ENCODE peak calls at places on chromosomes 4 and X, in five cellular contexts. One of them, this sample, is unnamed. For H4K20me1, the result is how much of the 10 kb centered on the place peaks cover.

GRCh38 chr4:8353912-8354453 is 84.4 kb downstream of the HTRA3 start:
- DNase-seq in GM23248: peak
- DNase-seq in GM23338: no peak
- DNase-seq in MM.1S: no peak
- DNase-seq in astrocyte: peak
- DNase-seq in this sample: no peak

GRCh38 chr4:68074397-68074796 is 55.3 kb downstream of the TMPRSS11F start:
- DNase-seq in GM23248: peak
- DNase-seq in GM23338: no peak
- DNase-seq in MM.1S: no peak
- DNase-seq in astrocyte: peak
- DNase-seq in this sample: no peak

GRCh38 chr4:143337600-143338287 is 1.1 kb downstream of the GAB1 start:
- DNase-seq in GM23248: peak
- DNase-seq in GM23338: peak
- DNase-seq in MM.1S: peak
- DNase-seq in astrocyte: peak
- DNase-seq in this sample: no peak

GRCh38 chr4:25637581-25638220 is 17.9 kb upstream of the SLC34A2 start:
- DNase-seq in GM23248: no peak
- DNase-seq in GM23338: no peak
- DNase-seq in MM.1S: no peak
- DNase-seq in astrocyte: no peak
- DNase-seq in this sample: no peak

GRCh38 chr4:143559757-143560147 is 46.2 kb downstream of the SMARCA5 start:
- DNase-seq in GM23248: peak
- DNase-seq in GM23338: peak
- DNase-seq in MM.1S: peak
- DNase-seq in astrocyte: no peak
- DNase-seq in this sample: no peak

GRCh38 chr4:121182296-121182695 is 18.2 kb upstream of the TNIP3 start:
- DNase-seq in GM23248: peak
- DNase-seq in GM23338: no peak
- DNase-seq in MM.1S: peak
- DNase-seq in astrocyte: peak
- DNase-seq in this sample: no peak

GRCh38 chrX:92247076-92247475 is 467.9 kb downstream of the PCDH11X start:
- DNase-seq in GM23248: peak
- DNase-seq in GM23338: no peak
- DNase-seq in MM.1S: no peak
- DNase-seq in astrocyte: peak
- DNase-seq in this sample: no peak

GRCh38 chr4:75598390-75598789 is 31.9 kb downstream of the CDKL2 start:
- DNase-seq in GM23248: peak
- DNase-seq in GM23338: peak
- DNase-seq in MM.1S: peak
- DNase-seq in astrocyte: peak
- DNase-seq in this sample: no peak

GRCh38 chrX:129957241-129958099 is 25.0 kb upstream of the BCORL1 start:
- DNase-seq in GM23248: peak
- DNase-seq in GM23338: peak
- DNase-seq in MM.1S: peak
- DNase-seq in astrocyte: peak
- DNase-seq in this sample: no peak

GRCh38 chr4:24557036-24558022 is 27.0 kb downstream of the DHX15 start:
- DNase-seq in GM23248: peak
- DNase-seq in GM23338: no peak
- DNase-seq in MM.1S: no peak
- DNase-seq in astrocyte: peak
- DNase-seq in this sample: no peak

GRCh38 chrX:134604701-134605271 is 53.5 kb downstream of the PLAC1 start:
- DNase-seq in GM23248: peak
- DNase-seq in GM23338: no peak
- DNase-seq in MM.1S: no peak
- DNase-seq in astrocyte: no peak
- DNase-seq in this sample: no peak

GRCh38 chr4:1711055-1711905 is 839 bp downstream of the SLBP start:
- DNase-seq in GM23248: peak
- DNase-seq in GM23338: peak
- DNase-seq in MM.1S: peak
- DNase-seq in astrocyte: peak
- DNase-seq in this sample: no peak

GRCh38 chr4:1086011-1086410 is 27.4 kb downstream of the RNF212 start:
- DNase-seq in GM23248: no peak
- DNase-seq in GM23338: no peak
- DNase-seq in MM.1S: no peak
- DNase-seq in astrocyte: no peak
- DNase-seq in this sample: no peak

GRCh38 chrX:76605390-76605789 is 177.9 kb downstream of the MAGEE1 start:
- DNase-seq in GM23248: no peak
- DNase-seq in GM23338: no peak
- DNase-seq in MM.1S: no peak
- DNase-seq in astrocyte: no peak
- DNase-seq in this sample: no peak
- H2AFZ ChIP-seq in GM23248: no peak
- H2AFZ ChIP-seq in GM23338: no peak
- H2AFZ ChIP-seq in MM.1S: no peak
- H2AFZ ChIP-seq in astrocyte: no peak
- H2AFZ ChIP-seq in this sample: no peak

DNA sequence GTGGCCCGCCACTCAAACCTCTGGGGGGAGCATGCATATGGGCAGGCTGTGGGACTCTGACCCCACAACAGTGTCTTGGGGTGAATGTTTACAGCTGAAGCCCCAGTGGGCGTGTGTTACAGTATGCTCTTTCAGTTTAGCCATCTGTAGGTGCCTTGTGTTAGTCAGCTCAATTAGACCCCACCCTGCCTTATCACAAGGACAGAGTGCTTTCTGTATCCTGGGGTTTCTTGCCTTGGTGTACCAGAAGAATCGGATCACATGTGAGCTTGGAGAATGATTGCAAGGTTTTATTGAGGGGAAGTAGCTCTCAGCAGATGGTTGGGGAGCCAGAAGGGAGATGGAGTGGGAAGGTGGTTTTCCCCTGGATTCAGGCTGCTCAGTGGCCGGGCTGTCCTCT is 27.3 kb downstream of the SH3BGRL start:
- DNase-seq in GM23248: no peak
- DNase-seq in GM23338: no peak
- DNase-seq in MM.1S: no peak
- DNase-seq in astrocyte: no peak
- DNase-seq in this sample: no peak
- H4K20me1 ChIP-seq in GM23248: under half
- H4K20me1 ChIP-seq in GM23338: under half
- H4K20me1 ChIP-seq in MM.1S: under half
- H4K20me1 ChIP-seq in astrocyte: under half
- H4K20me1 ChIP-seq in this sample: under half

DNA sequence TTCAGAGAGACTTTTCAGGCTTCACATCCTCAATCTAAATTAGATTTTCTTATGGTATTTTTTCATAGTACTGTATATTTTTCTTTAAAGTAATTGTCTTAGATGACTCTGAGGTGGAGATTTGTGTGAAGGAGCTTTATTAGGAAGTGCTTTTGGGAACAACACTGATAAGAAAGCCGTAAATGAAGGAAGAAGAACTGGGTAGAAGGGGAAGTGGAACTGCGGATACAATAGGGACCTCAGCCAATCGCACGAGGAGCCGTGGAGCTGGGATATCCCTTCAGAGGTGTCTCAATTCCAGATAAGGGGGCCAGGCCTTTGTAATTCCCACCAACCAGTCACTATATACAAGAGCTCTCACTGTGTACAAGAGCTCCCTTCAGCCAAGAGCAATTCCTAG is 8.1 kb downstream of the C4orf17 start:
- DNase-seq in GM23248: no peak
- DNase-seq in GM23338: no peak
- DNase-seq in MM.1S: no peak
- DNase-seq in astrocyte: no peak
- DNase-seq in this sample: no peak
- H3K4me3 ChIP-seq in GM23248: no peak
- H3K4me3 ChIP-seq in GM23338: no peak
- H3K4me3 ChIP-seq in MM.1S: no peak
- H3K4me3 ChIP-seq in astrocyte: no peak
- H3K4me3 ChIP-seq in this sample: no peak

DNA sequence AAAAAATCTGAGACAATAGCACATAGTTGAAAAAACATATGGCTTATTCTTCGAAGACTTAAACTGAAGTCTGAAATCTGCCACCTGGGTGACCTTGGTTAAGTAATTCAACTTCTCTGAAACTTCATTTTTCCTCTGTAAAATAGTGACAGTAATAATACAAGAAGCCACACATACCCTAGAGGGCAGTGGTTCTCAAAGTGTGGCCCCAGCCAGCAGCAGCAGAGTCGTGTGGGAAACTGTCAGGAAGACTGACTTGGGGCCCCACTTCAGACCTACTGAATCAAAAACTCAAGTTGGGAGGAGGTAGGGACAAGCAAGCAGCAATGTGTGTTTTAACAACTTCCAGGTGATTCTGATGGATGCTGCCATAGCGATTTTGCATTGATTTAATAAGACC is 249.9 kb downstream of the HNRNPD start:
- DNase-seq in GM23248: no peak
- DNase-seq in GM23338: peak
- DNase-seq in MM.1S: no peak
- DNase-seq in astrocyte: no peak
- DNase-seq in this sample: no peak
- H2AFZ ChIP-seq in GM23248: no peak
- H2AFZ ChIP-seq in GM23338: no peak
- H2AFZ ChIP-seq in MM.1S: no peak
- H2AFZ ChIP-seq in astrocyte: no peak
- H2AFZ ChIP-seq in this sample: no peak

GRCh38 chr4:108114503-108114902 is 54.2 kb downstream of the LEF1 start:
- DNase-seq in GM23248: no peak
- DNase-seq in GM23338: peak
- DNase-seq in MM.1S: no peak
- DNase-seq in astrocyte: no peak
- DNase-seq in this sample: no peak
- H4K20me1 ChIP-seq in GM23248: under half
- H4K20me1 ChIP-seq in GM23338: under half
- H4K20me1 ChIP-seq in MM.1S: under half
- H4K20me1 ChIP-seq in astrocyte: under half
- H4K20me1 ChIP-seq in this sample: under half

GRCh38 chr4:124435276-124435675 is 277.3 kb downstream of the ANKRD50 start:
- DNase-seq in GM23248: no peak
- DNase-seq in GM23338: no peak
- DNase-seq in MM.1S: no peak
- DNase-seq in astrocyte: no peak
- DNase-seq in this sample: no peak
- H3K4me3 ChIP-seq in GM23248: no peak
- H3K4me3 ChIP-seq in GM23338: no peak
- H3K4me3 ChIP-seq in MM.1S: no peak
- H3K4me3 ChIP-seq in astrocyte: no peak
- H3K4me3 ChIP-seq in this sample: no peak

DNA sequence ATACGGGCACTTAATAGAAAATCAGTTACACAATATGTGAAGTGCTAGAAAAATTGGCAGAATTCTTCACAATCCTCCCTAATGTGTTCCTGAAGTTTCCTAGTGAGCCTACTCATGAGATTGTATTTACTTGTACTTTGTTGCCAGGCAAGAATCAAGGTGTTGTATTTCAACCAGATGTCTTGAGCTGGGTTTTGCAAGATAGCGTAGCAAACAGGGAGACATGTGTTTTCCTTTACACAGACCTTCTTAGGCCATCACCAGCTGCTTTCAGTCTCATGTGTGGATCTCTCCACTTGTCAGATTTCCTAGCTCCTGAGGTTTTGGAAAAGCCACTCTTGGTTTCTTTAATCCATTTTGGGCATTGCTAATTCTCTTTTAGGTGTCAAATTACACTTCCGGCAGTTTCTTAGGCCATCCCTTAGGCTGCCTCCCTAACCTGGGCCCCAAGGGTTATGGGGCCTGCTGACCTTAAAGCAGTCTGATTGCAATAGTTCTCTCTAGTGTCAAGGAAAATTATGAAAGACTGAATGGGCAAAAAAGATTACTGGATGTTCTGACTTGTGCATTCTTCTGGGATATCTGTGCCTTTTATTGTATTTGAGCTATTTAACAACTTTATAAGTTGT is 12.2 kb upstream of the EDA start:
- DNase-seq in GM23248: no peak
- DNase-seq in GM23338: peak
- DNase-seq in MM.1S: no peak
- DNase-seq in astrocyte: no peak
- DNase-seq in this sample: no peak
- H2AFZ ChIP-seq in GM23248: no peak
- H2AFZ ChIP-seq in GM23338: no peak
- H2AFZ ChIP-seq in MM.1S: no peak
- H2AFZ ChIP-seq in astrocyte: no peak
- H2AFZ ChIP-seq in this sample: no peak

DNA sequence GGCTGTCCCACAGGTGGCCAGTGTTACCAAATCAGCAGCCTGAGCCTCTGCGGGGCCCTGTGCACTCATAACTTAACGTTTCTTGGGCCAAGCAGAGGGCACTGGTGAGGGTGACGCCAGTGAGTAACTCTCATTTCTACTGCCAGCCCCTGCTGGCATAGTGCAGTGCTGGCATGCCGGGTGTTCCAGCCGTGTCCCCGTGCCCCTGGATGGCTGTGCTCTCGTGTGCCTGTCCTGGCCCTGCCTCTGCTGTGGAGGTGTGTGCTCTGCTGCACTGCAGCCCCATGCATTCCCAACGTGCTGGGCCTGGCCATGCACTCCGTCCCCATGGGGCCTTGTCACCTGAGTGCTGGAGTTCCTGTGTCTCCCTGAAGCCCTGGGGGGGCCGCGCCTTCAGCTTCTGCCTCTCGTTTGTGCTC is 14.7 kb downstream of the TBC1D14 start:
- DNase-seq in GM23248: no peak
- DNase-seq in GM23338: no peak
- DNase-seq in MM.1S: no peak
- DNase-seq in astrocyte: no peak
- DNase-seq in this sample: no peak
- H4K20me1 ChIP-seq in GM23248: under half
- H4K20me1 ChIP-seq in GM23338: under half
- H4K20me1 ChIP-seq in MM.1S: under half
- H4K20me1 ChIP-seq in astrocyte: under half
- H4K20me1 ChIP-seq in this sample: under half

This sample was measured in keratinocyte.